ENCODE peak calls at places on chromosome 21, in seven cellular contexts. I is foreskin fibroblast, T is fibroblast of lung, H is NB4, L is ovary, B is cardiac fibroblast, Q is vagina. D is an unnamed sample.
A peak's percentile ranks its signal among the peaks of the same experiment; 100 is the strongest.

GRCh38 chr21:32135401-32136363 is 143.2 kb downstream of the MIS18A start:
- DNase-seq in I (no peak), T (no peak), H (no peak), L (no peak), B (no peak), Q (no peak), D (no peak)

GRCh38 chr21:29254550-29254949 is 44.2 kb upstream of the BACH1 start:
- DNase-seq in I (no peak), T (no peak), H (no peak), L (no peak), B (no peak), Q (no peak), D (no peak)

GRCh38 chr21:24658016-24658415 is 949.3 kb downstream of the MRPL39 start:
- DNase-seq in I (no peak), T (no peak), H (no peak), L (no peak), B (no peak), Q (no peak), D (no peak)

GRCh38 chr21:36703123-36703522 is 4.2 kb downstream of the SIM2 start:
- DNase-seq in I (no peak), T (no peak), H (no peak), L (no peak), B (no peak), Q (no peak), D (no peak)

GRCh38 chr21:26169611-26170470 is 729 bp downstream of the APP start:
- DNase-seq in I (peak; percentile 43), T (peak; percentile 73), H (no peak), L (peak; percentile 38), B (peak; percentile 70), Q (no peak), D (peak; percentile 79)

GRCh38 chr21:31372176-31372765 is 28.2 kb upstream of the TIAM1 start:
- DNase-seq in I (no peak), T (no peak), H (no peak), L (no peak), B (no peak), Q (no peak), D (no peak)

GRCh38 chr21:38413958-38414506 is 84.2 kb downstream of the ERG start:
- DNase-seq in I (no peak), T (peak; percentile 40), H (no peak), L (no peak), B (peak; percentile 5), Q (no peak), D (peak; percentile 18)

GRCh38 chr21:19535356-19535755 is 1131.8 kb upstream of the TMPRSS15 start:
- DNase-seq in I (no peak), T (no peak), H (no peak), L (no peak), B (no peak), Q (no peak), D (no peak)

GRCh38 chr21:46605759-46606426 is 1.0 kb upstream of the S100B start:
- DNase-seq in I (no peak), T (no peak), H (peak; percentile 97), L (no peak), B (no peak), Q (no peak), D (no peak)

GRCh38 chr21:37619464-37619974 is 252.9 kb downstream of the DYRK1A start:
- DNase-seq in I (no peak), T (no peak), H (no peak), L (no peak), B (no peak), Q (no peak), D (no peak)

GRCh38 chr21:38614558-38614957 is 116.3 kb upstream of the ERG start:
- DNase-seq in I (no peak), T (no peak), H (no peak), L (no peak), B (no peak), Q (no peak), D (no peak)

GRCh38 chr21:16865612-16866011 is 647.2 kb upstream of the CXADR start:
- DNase-seq in I (no peak), T (peak; percentile 44), H (no peak), L (no peak), B (no peak), Q (no peak), D (peak; percentile 47)

GRCh38 chr21:26011292-26011940 is 159.2 kb downstream of the APP start:
- DNase-seq in I (no peak), T (no peak), H (peak; percentile 8), L (no peak), B (no peak), Q (no peak), D (no peak)

GRCh38 chr21:35384375-35384774 is 335.3 kb upstream of the RUNX1 start:
- DNase-seq in I (no peak), T (no peak), H (no peak), L (no peak), B (no peak), Q (no peak), D (no peak)

GRCh38 chr21:38342734-38343133 is 85.9 kb downstream of the KCNJ15 start:
- DNase-seq in I (no peak), T (no peak), H (no peak), L (no peak), B (peak; percentile 67), Q (no peak), D (peak; percentile 70)

GRCh38 chr21:26366781-26367180 is 196.2 kb upstream of the APP start:
- DNase-seq in I (peak; percentile 26), T (no peak), H (no peak), L (no peak), B (no peak), Q (no peak), D (no peak)

GRCh38 chr21:42256316-42256715 is 37.4 kb downstream of the ABCG1 start:
- DNase-seq in I (no peak), T (no peak), H (no peak), L (no peak), B (no peak), Q (no peak), D (no peak)

GRCh38 chr21:42258150-42258884 is 39.4 kb downstream of the ABCG1 start:
- DNase-seq in I (peak; percentile 25), T (peak; percentile 49), H (peak; percentile 74), L (peak; percentile 28), B (peak; percentile 64), Q (no peak), D (peak; percentile 48)

GRCh38 chr21:42260121-42260520 is 41.2 kb downstream of the ABCG1 start:
- DNase-seq in I (no peak), T (no peak), H (no peak), L (no peak), B (no peak), Q (no peak), D (no peak)

GRCh38 chr21:42257091-42257760 is 38.3 kb downstream of the ABCG1 start:
- DNase-seq in I (no peak), T (no peak), H (no peak), L (no peak), B (peak; percentile 50), Q (no peak), D (peak; percentile 48)

GRCh38 chr21:42258885-42259407 is 40.0 kb downstream of the ABCG1 start:
- DNase-seq in I (no peak), T (no peak), H (no peak), L (no peak), B (no peak), Q (no peak), D (no peak)
- TF ChIP-seq CTCF in I (no peak), T (no peak), H (no peak), L (no peak), B (no peak), Q (no peak), D (no peak)

DNA sequence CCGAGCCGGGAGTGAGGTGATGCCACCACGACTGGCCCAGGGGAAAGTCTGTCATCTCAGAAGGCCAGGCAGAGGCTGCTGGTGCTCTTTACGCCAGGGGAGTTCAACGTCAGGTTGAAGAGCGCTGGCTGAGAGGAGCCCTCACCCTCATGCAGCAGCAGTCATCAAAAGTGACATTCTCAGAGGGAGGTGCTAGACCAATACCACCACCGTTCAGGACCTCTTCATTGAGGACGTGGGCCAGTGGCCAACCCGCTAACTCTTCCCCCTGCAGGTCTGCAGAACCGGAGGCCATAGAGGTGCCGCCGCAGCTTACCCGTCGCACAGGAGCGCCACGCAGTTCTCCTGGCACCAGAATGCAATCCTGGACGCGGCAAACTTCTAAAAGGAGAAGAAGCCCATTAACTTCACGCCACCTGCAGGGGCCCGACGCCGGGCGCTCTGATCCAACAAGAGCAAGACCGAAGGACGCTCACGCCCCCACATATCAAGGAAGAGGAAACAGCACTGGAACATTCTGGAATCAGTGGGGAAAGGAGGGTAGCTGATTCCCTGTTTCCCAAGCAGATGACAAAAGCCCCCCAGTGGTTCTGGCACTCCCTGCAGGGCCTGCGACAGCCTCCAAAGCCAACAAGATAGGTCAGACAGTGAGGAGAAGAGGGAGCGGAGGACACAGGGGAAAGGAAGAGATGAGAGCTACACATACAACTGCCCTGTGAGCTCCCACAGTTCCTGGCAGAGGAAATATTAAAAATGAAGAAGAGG is 24.9 kb downstream of the WDR4 start:
- DNase-seq in I (no peak), T (no peak), H (no peak), L (no peak), B (no peak), Q (no peak), D (no peak)
- TF ChIP-seq CTCF in I (no peak), T (no peak), H (no peak), L (no peak), B (no peak), Q (no peak), D (no peak)

GRCh38 chr21:45026833-45027232 is 47.5 kb upstream of the ADARB1 start:
- DNase-seq in I (no peak), T (no peak), H (no peak), L (peak; percentile 5), B (no peak), Q (no peak), D (no peak)
- TF ChIP-seq CTCF in I (no peak), T (no peak), H (no peak), L (no peak), B (no peak), Q (no peak), D (no peak)

GRCh38 chr21:34037009-34037408 is 36.4 kb upstream of the MRPS6 start:
- DNase-seq in I (no peak), T (no peak), H (no peak), L (no peak), B (no peak), Q (peak; percentile 16), D (no peak)

GRCh38 chr21:34031835-34032370 is 41.5 kb upstream of the MRPS6 start:
- DNase-seq in I (no peak), T (no peak), H (no peak), L (no peak), B (no peak), Q (no peak), D (no peak)

GRCh38 chr21:34035619-34036354 is 37.6 kb upstream of the MRPS6 start:
- DNase-seq in I (no peak), T (no peak), H (no peak), L (no peak), B (no peak), Q (peak; percentile 81), D (no peak)

GRCh38 chr21:34037446-34037845 is 35.9 kb upstream of the MRPS6 start:
- DNase-seq in I (peak; percentile 73), T (no peak), H (no peak), L (no peak), B (peak; percentile 31), Q (peak; percentile 84), D (peak; percentile 40)

DNA sequence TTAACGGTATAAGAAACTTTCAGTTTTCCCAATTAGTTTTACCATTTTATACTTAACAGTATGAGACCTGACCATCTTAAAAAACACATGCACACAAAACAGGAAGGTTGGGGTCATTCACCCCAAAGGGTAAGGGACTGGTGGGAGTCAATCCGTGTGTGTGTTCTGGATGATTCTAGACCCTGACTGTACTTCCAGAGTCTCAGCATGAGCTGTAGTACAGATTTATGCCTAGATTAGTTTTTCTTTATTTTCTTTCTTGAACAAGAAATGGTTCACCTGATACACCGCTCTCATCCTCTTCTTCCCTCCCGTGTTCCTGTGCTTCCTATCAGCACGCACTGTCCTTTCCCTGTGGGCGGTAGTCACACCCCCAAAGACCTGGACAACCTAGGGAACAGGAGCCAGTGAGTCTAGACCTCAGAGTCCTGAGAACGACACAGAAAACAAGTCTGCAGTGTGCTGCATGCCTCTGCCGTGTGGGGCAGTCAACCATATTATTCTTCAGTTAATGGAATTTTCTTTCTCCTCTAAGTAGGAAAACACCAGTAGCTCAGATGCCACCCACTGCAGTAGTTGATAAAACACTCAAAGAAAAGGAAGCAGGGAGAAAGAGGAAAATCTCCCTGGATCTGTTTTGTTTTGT is 38.9 kb upstream of the MRPS6 start:
- DNase-seq in I (no peak), T (no peak), H (no peak), L (no peak), B (no peak), Q (no peak), D (no peak)
- TF ChIP-seq CTCF in I (no peak), T (no peak), H (no peak), L (no peak), B (no peak), Q (no peak), D (peak; percentile 11)

D was measured in fibroblast of villous mesenchyme.